ENCODE peak calls at places on chromosomes 2 and 18, in four cellular contexts. B is astrocyte of the spinal cord; A is fibroblast of pulmonary artery; R is activated T-cell treated with anti-CD3 and anti-CD28 coated beads, Interleukin-2, amount 50 U/mL, for 48 hours. G is an unnamed sample.

GRCh38 chr2:223880779-223881178 is 43.4 kb upstream of the AP1S3 start:
- DNase-seq in B (no peak), R (no peak), A (no peak), G (no peak)

GRCh38 chr2:58070765-58071164 is 24.2 kb downstream of the VRK2 start:
- DNase-seq in B (no peak), R (no peak), A (no peak), G (no peak)

GRCh38 chr2:200144571-200144970 is 161.9 kb upstream of the SPATS2L start:
- DNase-seq in B (no peak), R (no peak), A (no peak), G (no peak)

GRCh38 chr18:79664525-79665125 is 15.0 kb upstream of the CTDP1 start:
- DNase-seq in R (no peak), A (peak), B (peak), G (no peak)

GRCh38 chr2:195657634-195658540 is 861 bp downstream of the SLC39A10 start:
- DNase-seq in B (peak), A (peak), R (peak), G (peak)

GRCh38 chr2:66929632-66930385 is 467.3 kb upstream of the ETAA1 start:
- DNase-seq in R (no peak), B (peak), A (peak), G (no peak)

GRCh38 chr2:84160461-84160860 is 298.6 kb downstream of the SUCLG1 start:
- DNase-seq in A (no peak), R (no peak), B (no peak), G (no peak)

GRCh38 chr18:26225022-26225693 is 1.1 kb upstream of the TAF4B start:
- DNase-seq in B (no peak), R (no peak), A (no peak), G (no peak)

GRCh38 chr2:48065096-48065495 is 158.8 kb upstream of the FBXO11 start:
- DNase-seq in A (no peak), R (no peak), B (no peak), G (no peak)

GRCh38 chr2:206936456-206937222 is 2.7 kb upstream of the CPO start:
- DNase-seq in B (no peak), R (no peak), A (peak), G (no peak)

GRCh38 chr2:86788881-86789686 is 1.6 kb downstream of the CD8A start:
- DNase-seq in A (no peak), R (peak), B (no peak), G (peak)

GRCh38 chr18:74337912-74338309 is 22.3 kb downstream of the C18orf63 start:
- DNase-seq in B (no peak), A (no peak), R (no peak), G (no peak)

GRCh38 chr2:223549215-223549614 is 52.9 kb downstream of the SCG2 start:
- DNase-seq in A (peak), B (peak), R (no peak), G (no peak)

GRCh38 chr18:69402219-69402989 is 1.7 kb downstream of the DOK6 start:
- DNase-seq in R (peak), A (no peak), B (no peak), G (no peak)

GRCh38 chr18:79781331-79781941 is 16.3 kb upstream of the KCNG2 start:
- DNase-seq in A (no peak), R (no peak), B (no peak), G (no peak)

GRCh38 chr2:184890311-184890710 is 292.0 kb downstream of the ZNF804A start:
- DNase-seq in B (peak), A (peak), R (no peak), G (no peak)

GRCh38 chr2:67215214-67215613 is 181.9 kb upstream of the ETAA1 start:
- DNase-seq in B (peak), A (peak), R (no peak), G (no peak)

GRCh38 chr18:35938158-35938557 is 34.3 kb upstream of the RMP24 start:
- DNase-seq in B (no peak), R (no peak), A (peak), G (no peak)

GRCh38 chr2:144162652-144163051 is 357.3 kb downstream of the ZEB2 start:
- DNase-seq in A (no peak), B (no peak), R (peak), G (peak)

GRCh38 chr18:55048892-55049291 is 89.6 kb upstream of the CCDC68 start:
- DNase-seq in B (peak), A (peak), R (no peak), G (no peak)

GRCh38 chr2:178477443-178478099 is 829 bp downstream of the FKBP7 start:
- DNase-seq in A (no peak), R (no peak), B (peak), G (no peak)

GRCh38 chr2:217903859-217904613 is 98.8 kb downstream of the TNS1 start:
- DNase-seq in B (peak), R (no peak), A (peak), G (no peak)

GRCh38 chr2:62785810-62786593 is 80.5 kb downstream of the EHBP1 start:
- DNase-seq in B (peak), R (no peak), A (peak), G (no peak)

GRCh38 chr2:126858991-126859390 is 39.7 kb upstream of the TEX51 start:
- DNase-seq in B (no peak), A (no peak), R (no peak), G (no peak)